ENCODE peak calls at places on chromosomes 5 and 9, in ten cellular contexts. Z is GM19239, L is choroid plexus epithelial cell, U is NB4, V is NCI-H1092 treated with DMSO at 0.1 percent for 48 hours, Y is astrocyte of the hippocampus, F is HCT116, X is GM04503, S is ACHN, I is heart left ventricle. O is an unnamed sample.
A peak's percentile ranks its signal among the peaks of the same experiment; 100 is the strongest.

GRCh38 chr5:31412324-31412723 is 119.6 kb downstream of the DROSHA start:
- DNase-seq in Z (no peak), L (peak; percentile 61), U (no peak), V (no peak), Y (no peak), F (no peak), X (peak; percentile 42), S (no peak), I (no peak), O (peak; percentile 23)

GRCh38 chr5:173302546-173303155 is 25.6 kb downstream of the STC2 start:
- DNase-seq in Z (no peak), L (peak; percentile 62), U (no peak), V (peak; percentile 9), Y (peak; percentile 68), F (peak; percentile 68), X (peak; percentile 56), S (peak; percentile 9), I (no peak), O (peak; percentile 88)

GRCh38 chr5:123754167-123754840 is 242.3 kb downstream of the CSNK1G3 start:
- DNase-seq in Z (no peak), L (peak; percentile 35), U (no peak), V (peak; percentile 74), Y (peak; percentile 36), F (no peak), X (peak; percentile 33), S (no peak), I (no peak), O (peak; percentile 64)

GRCh38 chr9:68631811-68632210 is 73.2 kb upstream of the PIP5K1B start:
- DNase-seq in Z (no peak), L (no peak), U (no peak), V (no peak), Y (no peak), F (no peak), X (no peak), S (no peak), I (no peak), O (no peak)

GRCh38 chr9:6619909-6620308 is 25.6 kb downstream of the GLDC start:
- DNase-seq in Z (no peak), L (no peak), U (no peak), V (no peak), Y (no peak), F (no peak), X (no peak), S (no peak), I (no peak), O (no peak)

GRCh38 chr5:21810737-21811316 is 1042.3 kb downstream of the CDH12 start:
- DNase-seq in Z (no peak), L (peak; percentile 62), U (peak; percentile 42), V (peak; percentile 8), Y (peak; percentile 9), F (no peak), X (no peak), S (peak; percentile 44), I (no peak), O (peak; percentile 52)

GRCh38 chr5:151319334-151319733 is 15.8 kb upstream of the SLC36A3 start:
- DNase-seq in Z (peak; percentile 28), L (peak; percentile 60), U (peak; percentile 40), V (no peak), Y (peak; percentile 19), F (peak; percentile 26), X (no peak), S (peak; percentile 22), I (peak; percentile 29), O (peak; percentile 39)

GRCh38 chr5:180332051-180332517 is 21.1 kb downstream of the GFPT2 start:
- DNase-seq in Z (no peak), L (no peak), U (no peak), V (no peak), Y (peak; percentile 68), F (no peak), X (no peak), S (no peak), I (peak; percentile 26), O (peak; percentile 60)

GRCh38 chr5:113034182-113034773 is 57.7 kb downstream of the DCP2 start:
- DNase-seq in Z (no peak), L (peak; percentile 90), U (no peak), V (no peak), Y (peak; percentile 94), F (no peak), X (peak; percentile 75), S (no peak), I (peak; percentile 62), O (peak; percentile 98)

GRCh38 chr5:5141625-5142527 is 1.7 kb downstream of the ADAMTS16 start:
- DNase-seq in Z (peak; percentile 29), L (peak; percentile 79), U (peak; percentile 67), V (peak; percentile 53), Y (peak; percentile 80), F (peak; percentile 45), X (no peak), S (peak; percentile 52), I (no peak), O (peak; percentile 76)

O was measured in GM23248.